ENCODE peak calls at places on chromosomes 4 and X, in four cellular contexts. Z is thyroid gland, Y is esophagus squamous epithelium, C is tibial nerve. K is an unnamed sample. For H3K4me1, the result is how much of the 10 kb centered on the place peaks cover.

GRCh38 chr4:136687596-136687995 is 844.7 kb downstream of the PCDH18 start:
- DNase-seq in Y (no peak), Z (no peak), C (no peak), K (no peak)

GRCh38 chrX:136487647-136488046 is at the start of gene BRS3:
- DNase-seq in Y (no peak), C (no peak), Z (no peak), K (no peak)

GRCh38 chr4:36824682-36825081 is 419.9 kb upstream of the NWD2 start:
- DNase-seq in C (no peak), Z (no peak), Y (no peak), K (no peak)

GRCh38 chrX:1012678-1013300 is 199.7 kb downstream of the CRLF2 start:
- DNase-seq in Z (no peak), C (no peak), Y (no peak), K (no peak)

GRCh38 chr4:158845166-158846041 is 76.6 kb downstream of the FNIP2 start:
- DNase-seq in C (no peak), Z (no peak), Y (no peak), K (no peak)

GRCh38 chrX:134880866-134881265 is 109.9 kb upstream of the SMIM10 start:
- DNase-seq in Y (no peak), C (no peak), Z (no peak), K (no peak)

GRCh38 chr4:155025762-155026457 is 182.5 kb upstream of the NPY2R start:
- DNase-seq in Y (no peak), Z (peak), C (peak), K (peak)

GRCh38 chrX:117429511-117429910 is 687.1 kb downstream of the KLHL13 start:
- DNase-seq in Y (no peak), C (no peak), Z (no peak), K (no peak)

GRCh38 chrX:155871934-155872333 is 9.2 kb upstream of the VAMP7 start:
- DNase-seq in Y (no peak), C (no peak), Z (no peak), K (no peak)

GRCh38 chrX:21799767-21800166 is 39.6 kb upstream of the MBTPS2 start:
- DNase-seq in Y (no peak), Z (no peak), C (no peak), K (no peak)

GRCh38 chr4:41204400-41204978 is 9.9 kb downstream of the APBB2 start:
- DNase-seq in C (no peak), Y (no peak), Z (peak), K (no peak)

GRCh38 chr4:150318527-150318926 is 240.3 kb downstream of the DCLK2 start:
- DNase-seq in C (no peak), Z (no peak), Y (no peak), K (no peak)

GRCh38 chr4:88737304-88738015 is 39.8 kb upstream of the NAP1L5 start:
- DNase-seq in C (no peak), Y (no peak), Z (peak), K (peak)

GRCh38 chr4:144646523-144647094 is 653 bp downstream of the HHIP start:
- DNase-seq in C (no peak), Z (no peak), Y (no peak), K (no peak)

GRCh38 chr4:124530464-124531077 is 182.0 kb downstream of the ANKRD50 start:
- DNase-seq in Z (no peak), C (no peak), Y (no peak), K (no peak)

GRCh38 chr4:89162486-89162885 is 51.2 kb downstream of the TIGD2 start:
- DNase-seq in C (no peak), Y (no peak), Z (no peak), K (no peak)

GRCh38 chr4:43132010-43132582 is 239.6 kb downstream of the GRXCR1 start:
- DNase-seq in C (no peak), Y (no peak), Z (peak), K (peak)

GRCh38 chr4:113835005-113835404 is 73.5 kb upstream of the CAMK2D start:
- DNase-seq in Z (no peak), Y (no peak), C (no peak), K (no peak)

GRCh38 chrX:150546711-150547153 is 21.7 kb upstream of the MTM1 start:
- DNase-seq in C (no peak), Z (peak), Y (no peak), K (no peak)

GRCh38 chrX:110322603-110323002 is 4.7 kb upstream of the AMMECR1 start:
- DNase-seq in Y (no peak), Z (no peak), C (no peak), K (no peak)

GRCh38 chr4:820230-821172 is 5.4 kb downstream of the CPLX1 start:
- DNase-seq in C (no peak), Y (no peak), Z (no peak), K (no peak)

GRCh38 chr4:20645231-20645630 is 55.0 kb upstream of the PACRGL start:
- DNase-seq in C (no peak), Z (no peak), Y (no peak), K (no peak)

GRCh38 chrX:49172280-49172780 is 632 bp downstream of the PLP2 start:
- DNase-seq in C (peak), Z (peak), Y (no peak), K (peak)

GRCh38 chr4:132108784-132109183 is 1040.3 kb upstream of the PCDH10 start:
- DNase-seq in C (no peak), Y (no peak), Z (no peak), K (no peak)

GRCh38 chr4:14915018-14915417 is 87.3 kb upstream of the CPEB2 start:
- DNase-seq in C (no peak), Y (no peak), Z (no peak), K (no peak)

GRCh38 chr4:7169134-7169533 is 23.2 kb upstream of the SORCS2 start:
- DNase-seq in Y (no peak), C (no peak), Z (no peak), K (no peak)

GRCh38 chrX:3119376-3119775 is 78.1 kb downstream of the ARSF start:
- DNase-seq in Z (no peak), C (no peak), Y (no peak), K (no peak)

GRCh38 chr4:114558446-114559020 is 40.1 kb upstream of the UGT8 start:
- DNase-seq in Z (no peak), Y (no peak), C (no peak), K (no peak)

GRCh38 chrX:102154218-102154860 is 1.4 kb downstream of the BEX5 start:
- DNase-seq in Z (peak), C (no peak), Y (no peak), K (peak)

GRCh38 chr4:2673157-2673556 is 83.0 kb downstream of the TNIP2 start:
- DNase-seq in Y (no peak), Z (no peak), C (no peak), K (no peak)

GRCh38 chr4:183738081-183738673 is 79.1 kb downstream of the TRAPPC11 start:
- DNase-seq in Y (no peak), Z (no peak), C (no peak), K (no peak)

GRCh38 chr4:158459085-158459820 is 62.4 kb upstream of the RXFP1 start:
- DNase-seq in Z (no peak), Y (no peak), C (no peak), K (no peak)

GRCh38 chrX:124573458-124573857 is 227.1 kb downstream of the SH2D1A start:
- DNase-seq in C (no peak), Z (no peak), Y (no peak), K (no peak)

GRCh38 chr4:157221895-157222763 is 1.6 kb downstream of the GRIA2 start:
- DNase-seq in Y (no peak), C (no peak), Z (no peak), K (no peak)

GRCh38 chr4:102678107-102678506 is 82.7 kb downstream of the MANBA start:
- DNase-seq in Y (no peak), C (no peak), Z (no peak), K (no peak)

GRCh38 chr4:16011173-16011572 is 48.2 kb upstream of the FGFBP2 start:
- DNase-seq in Y (no peak), C (no peak), Z (peak), K (no peak)

GRCh38 chr4:71259911-71260331 is 78.9 kb upstream of the SLC4A4 start:
- DNase-seq in Z (no peak), C (peak), Y (no peak), K (no peak)

GRCh38 chr4:161655148-161655547 is 508.7 kb downstream of the FSTL5 start:
- DNase-seq in Z (no peak), C (no peak), Y (no peak), K (no peak)

DNA sequence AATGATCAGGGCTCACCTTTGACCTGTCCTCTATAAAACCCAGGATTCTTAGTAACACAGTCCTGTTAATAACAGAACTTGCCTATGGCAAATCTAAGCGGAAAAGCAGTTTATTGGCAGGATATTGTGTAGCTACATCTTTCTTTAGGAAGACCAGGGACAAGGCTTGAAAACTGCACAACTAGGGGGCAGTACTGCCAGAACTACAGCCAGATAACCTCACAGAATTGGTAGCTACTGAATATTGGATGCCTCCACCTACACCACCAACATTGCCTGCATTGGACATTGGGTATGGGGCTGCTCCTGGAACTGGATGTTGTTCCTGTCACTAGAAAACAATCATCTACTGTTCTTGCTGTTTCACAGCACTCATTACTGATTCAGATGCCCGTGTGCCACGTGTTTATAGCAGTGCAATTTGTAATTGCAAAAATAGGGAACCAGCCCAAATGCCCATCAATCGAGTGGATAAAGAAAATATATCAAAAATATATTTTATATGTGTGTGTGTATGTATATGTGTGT is 47.4 kb downstream of the REPS2 start:
- DNase-seq in C (no peak), Y (no peak), Z (no peak), K (no peak)
- TF ChIP-seq CTCF in C (no peak), Y (no peak), Z (no peak), K (no peak)

DNA sequence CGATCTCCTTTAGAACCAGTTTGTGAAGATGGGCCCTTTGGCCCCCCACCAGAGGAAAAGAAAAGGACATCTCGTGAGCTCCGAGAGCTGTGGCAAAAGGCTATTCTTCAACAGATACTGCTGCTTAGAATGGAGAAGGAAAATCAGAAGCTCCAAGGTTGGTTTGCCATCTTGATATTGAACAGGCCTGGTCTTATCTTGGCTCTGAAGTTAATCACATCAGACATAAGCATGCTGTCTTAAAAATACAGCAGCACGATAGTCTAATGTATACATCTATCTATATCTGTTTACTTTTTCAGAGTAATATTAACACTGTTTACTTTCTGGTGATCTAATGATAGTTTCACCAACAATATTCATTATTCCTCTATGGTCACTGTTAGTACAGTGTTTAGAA is 129.8 kb downstream of the PTTG2 start:
- DNase-seq in C (no peak), Z (no peak), Y (no peak), K (no peak)
- H3K4me1 ChIP-seq in C (under half), Z (under half), Y (under half), K (under half)

GRCh38 chr4:185210102-185210981 is 944 bp downstream of the SNX25 start:
- DNase-seq in C (peak), Y (no peak), Z (peak), K (peak)
- TF ChIP-seq POLR2A in C (no peak), Y (no peak), Z (peak), K (peak)

GRCh38 chrX:69161371-69161770 is 3.9 kb downstream of the PJA1 start:
- DNase-seq in C (no peak), Z (no peak), Y (no peak), K (no peak)

GRCh38 chrX:69161786-69162349 is 3.4 kb downstream of the PJA1 start:
- DNase-seq in Z (no peak), Y (no peak), C (no peak), K (no peak)

GRCh38 chrX:69156638-69157037 is 8.6 kb downstream of the PJA1 start:
- DNase-seq in C (no peak), Y (no peak), Z (no peak), K (no peak)

GRCh38 chrX:69155786-69156520 is 9.3 kb downstream of the PJA1 start:
- DNase-seq in Y (no peak), C (no peak), Z (no peak), K (no peak)

DNA sequence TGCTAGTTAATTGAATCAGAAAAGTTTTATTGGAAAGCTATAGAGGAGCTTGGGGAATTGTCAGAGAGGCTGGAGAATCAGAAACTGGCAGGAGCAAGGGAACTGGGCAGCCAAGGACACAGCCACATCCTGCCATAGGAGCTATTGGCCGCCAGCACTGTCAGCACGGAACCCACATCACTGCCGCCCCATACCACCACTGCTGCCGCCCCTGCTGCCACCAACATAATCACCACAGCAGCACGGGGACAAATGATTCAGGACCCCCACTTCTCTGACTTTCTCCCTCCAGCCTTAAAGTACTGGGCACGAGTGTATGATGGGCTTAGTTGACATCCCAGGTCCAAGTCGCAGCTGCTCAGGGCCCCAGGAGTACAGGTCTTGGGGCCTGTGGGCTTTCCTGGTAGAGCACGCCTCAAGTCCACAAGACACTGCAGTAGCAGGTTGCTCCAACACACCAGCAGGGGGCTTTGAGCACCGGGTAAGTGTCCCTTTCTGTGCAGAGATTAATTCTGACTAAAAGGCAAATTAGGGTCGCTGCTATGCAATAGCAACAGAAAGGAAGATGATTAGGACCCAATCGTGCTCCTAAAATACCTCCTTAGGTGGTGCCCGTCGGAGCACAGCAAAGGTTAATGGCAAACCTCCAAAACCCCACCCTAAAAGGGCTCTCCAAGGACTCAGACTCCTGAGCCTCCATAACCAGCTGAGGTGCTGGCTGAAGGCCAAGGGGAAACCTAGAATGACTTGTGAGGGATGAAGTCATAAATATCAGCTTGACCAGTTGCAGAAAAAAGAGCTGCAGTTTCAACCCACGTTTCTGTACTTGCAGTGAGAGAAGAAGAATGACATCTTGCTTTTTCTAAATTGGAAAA is 6.8 kb downstream of the PJA1 start:
- DNase-seq in C (peak), Y (no peak), Z (peak), K (peak)
- TF ChIP-seq CTCF in C (peak), Y (no peak), Z (peak), K (peak)

K was measured in transverse colon.